ENCODE peak calls at places on chromosome 21, in six cellular contexts. G is neural progenitor cell, Q is PC-3, A is GM23338, M is PC-9, B is MM.1S. P is an unnamed sample.
A peak's percentile ranks its signal among the peaks of the same experiment; 100 is the strongest.

GRCh38 chr21:14353712-14354111 is 29.2 kb downstream of the HSPA13 start:
- DNase-seq in B (no peak), A (peak; percentile 8), M (no peak), Q (no peak), G (no peak), P (no peak)

GRCh38 chr21:29187939-29188338 is 57.5 kb downstream of the MAP3K7CL start:
- DNase-seq in Q (peak; percentile 94), M (peak; percentile 81), G (no peak), A (no peak), B (no peak), P (peak; percentile 94)

GRCh38 chr21:44263221-44263671 is 1.5 kb upstream of the DNMT3L start:
- DNase-seq in M (no peak), A (peak; percentile 52), Q (no peak), G (peak; percentile 80), B (no peak), P (no peak)

GRCh38 chr21:46208761-46209721 is 19.5 kb downstream of the LSS start:
- DNase-seq in B (no peak), Q (no peak), A (no peak), G (no peak), M (no peak), P (no peak)

GRCh38 chr21:28336299-28336698 is 656.4 kb downstream of the LTN1 start:
- DNase-seq in A (peak; percentile 70), G (peak; percentile 49), Q (peak; percentile 76), M (no peak), B (peak; percentile 48), P (peak; percentile 87)

GRCh38 chr21:43367296-43367695 is 59.6 kb downstream of the SIK1 start:
- DNase-seq in A (no peak), B (no peak), G (no peak), Q (no peak), M (no peak), P (no peak)

GRCh38 chr21:46045154-46045553 is 52.8 kb upstream of the COL6A2 start:
- DNase-seq in A (no peak), Q (no peak), G (no peak), B (no peak), M (no peak), P (no peak)

GRCh38 chr21:16186742-16187141 is 457.0 kb downstream of the USP25 start:
- DNase-seq in G (no peak), B (no peak), Q (no peak), M (no peak), A (no peak), P (no peak)

GRCh38 chr21:15289896-15290841 is 225.4 kb upstream of the NRIP1 start:
- DNase-seq in A (peak; percentile 86), G (peak; percentile 87), Q (no peak), M (no peak), B (peak; percentile 91), P (peak; percentile 8)

GRCh38 chr21:40680311-40680710 is 166.6 kb downstream of the DSCAM start:
- DNase-seq in Q (no peak), B (peak; percentile 79), G (peak; percentile 13), M (no peak), A (no peak), P (no peak)

GRCh38 chr21:14453339-14453738 is 70.4 kb upstream of the HSPA13 start:
- DNase-seq in B (peak; percentile 85), M (no peak), A (no peak), G (no peak), Q (no peak), P (no peak)

GRCh38 chr21:27268290-27268689 is 301.4 kb upstream of the ADAMTS5 start:
- DNase-seq in A (no peak), Q (no peak), M (no peak), B (no peak), G (no peak), P (peak; percentile 65)

GRCh38 chr21:26120833-26121232 is 49.7 kb downstream of the APP start:
- DNase-seq in Q (no peak), G (no peak), B (no peak), M (no peak), A (peak; percentile 72), P (no peak)

GRCh38 chr21:29230541-29231275 is 68.0 kb upstream of the BACH1 start:
- DNase-seq in G (no peak), B (no peak), A (no peak), M (no peak), Q (no peak), P (peak; percentile 68)

GRCh38 chr21:28884976-28885852 is 107.5 kb downstream of the LTN1 start:
- DNase-seq in Q (peak; percentile 96), B (peak; percentile 91), A (peak; percentile 83), M (peak; percentile 63), G (peak; percentile 89), P (peak; percentile 96)

GRCh38 chr21:44568667-44569556 is 4.6 kb upstream of the KRTAP10-4 start:
- DNase-seq in M (no peak), A (no peak), B (no peak), G (no peak), Q (no peak), P (no peak)

GRCh38 chr21:44521928-44522752 is 17.9 kb downstream of the KRTAP10-1 start:
- DNase-seq in B (no peak), A (no peak), M (no peak), Q (no peak), G (no peak), P (no peak)

GRCh38 chr21:43936186-43936967 is 71.4 kb downstream of the AGPAT3 start:
- DNase-seq in Q (no peak), B (no peak), G (no peak), M (no peak), A (no peak), P (peak; percentile 61)

GRCh38 chr21:44487831-44488230 is 32.5 kb downstream of the LRRC3 start:
- DNase-seq in A (peak; percentile 82), B (no peak), M (no peak), Q (peak; percentile 65), G (peak; percentile 45), P (peak; percentile 53)

GRCh38 chr21:43916691-43917514 is 51.9 kb downstream of the AGPAT3 start:
- DNase-seq in M (no peak), Q (no peak), B (peak; percentile 83), A (no peak), G (no peak), P (peak; percentile 54)

GRCh38 chr21:16194851-16195251 is 465.1 kb downstream of the USP25 start:
- DNase-seq in A (no peak), M (no peak), B (peak; percentile 44), Q (no peak), G (peak; percentile 3), P (peak; percentile 45)

GRCh38 chr21:27764056-27764455 is 797.2 kb upstream of the ADAMTS5 start:
- DNase-seq in B (no peak), A (no peak), M (no peak), G (no peak), Q (no peak), P (no peak)

GRCh38 chr21:14740692-14741091 is 194.6 kb upstream of the SAMSN1 start:
- DNase-seq in A (no peak), M (no peak), B (no peak), G (no peak), Q (peak; percentile 73), P (peak; percentile 2)

GRCh38 chr21:43893536-43894205 is 28.6 kb downstream of the AGPAT3 start:
- DNase-seq in A (no peak), Q (no peak), M (no peak), G (no peak), B (no peak), P (no peak)

GRCh38 chr21:28636988-28637691 is 355.5 kb downstream of the LTN1 start:
- DNase-seq in G (no peak), B (no peak), Q (peak; percentile 96), M (peak; percentile 68), A (no peak), P (peak; percentile 81)

DNA sequence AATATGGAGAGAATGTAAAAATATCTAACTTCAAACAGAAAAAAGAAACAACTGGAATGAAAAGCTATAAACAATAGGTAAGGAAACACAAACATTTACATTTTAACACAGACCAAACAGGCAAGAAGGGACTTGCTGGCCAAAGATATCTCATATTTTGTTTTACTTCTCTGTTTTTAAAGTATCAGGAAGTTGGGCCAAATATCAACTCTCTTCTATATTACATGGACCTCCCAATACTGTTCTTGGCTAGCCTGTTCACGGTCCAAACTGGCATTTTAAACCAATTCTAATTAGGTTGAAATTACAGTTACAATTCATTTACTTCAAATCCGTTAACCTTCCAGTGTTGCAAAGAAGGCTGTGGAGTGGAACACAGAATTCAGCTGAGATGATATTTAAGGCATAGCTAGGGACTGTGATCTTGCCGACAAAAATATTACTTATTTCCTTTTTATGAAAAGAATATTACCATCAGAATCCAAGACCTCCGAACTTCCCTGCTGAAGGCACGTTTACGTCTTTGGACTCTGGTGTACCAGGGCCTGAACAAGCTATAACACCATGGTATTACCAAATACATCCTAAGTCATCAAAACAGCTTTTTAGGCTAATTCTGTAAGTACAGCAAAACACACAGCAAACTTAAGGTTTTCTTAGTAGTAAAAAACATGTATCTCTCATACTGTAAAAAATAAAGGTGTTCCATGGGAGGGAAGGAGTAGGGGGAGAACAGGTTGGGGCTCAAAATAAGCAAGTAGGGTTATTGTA is 165.4 kb downstream of the RUNX1 start:
- DNase-seq in M (no peak), Q (peak; percentile 29), G (no peak), A (no peak), B (no peak), P (no peak)
- H3F3A ChIP-seq in M (peaks cover 65% of the 10 kb centered on the region), Q (peaks cover 41% of the 10 kb centered on the region), G (peaks cover 23% of the 10 kb centered on the region), A (peaks cover 18% of the 10 kb centered on the region), B (peaks cover 31% of the 10 kb centered on the region), P (peaks cover 76% of the 10 kb centered on the region)

DNA sequence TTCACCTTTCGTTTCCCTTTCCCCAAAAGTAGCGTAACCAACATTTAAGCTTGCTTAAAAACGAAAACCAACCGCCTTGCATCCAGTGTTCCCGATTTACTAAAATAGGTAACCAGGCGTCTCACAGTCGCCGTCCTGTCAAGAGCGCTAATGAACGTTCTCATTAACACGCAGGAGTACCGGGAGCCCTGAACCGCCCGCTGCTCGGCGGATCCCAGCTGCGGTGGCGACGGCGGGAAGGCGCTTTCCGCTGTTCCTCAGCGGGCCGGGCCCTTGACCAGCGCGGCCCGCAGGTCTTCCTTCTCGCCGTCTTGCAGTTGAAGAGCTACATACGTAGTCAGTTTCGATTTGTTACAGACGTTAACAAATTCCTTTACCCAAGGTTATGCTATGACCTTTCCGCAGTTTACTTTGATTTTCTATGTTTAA is 2.0 kb downstream of the OLIG1 start:
- DNase-seq in B (peak; percentile 66), G (peak; percentile 59), A (peak; percentile 60), M (no peak), Q (no peak), P (peak; percentile 31)
- TF ChIP-seq EZH2 in B (no peak), G (peak; percentile 99), A (peak; percentile 94), M (no peak), Q (no peak), P (peak; percentile 95)

DNA sequence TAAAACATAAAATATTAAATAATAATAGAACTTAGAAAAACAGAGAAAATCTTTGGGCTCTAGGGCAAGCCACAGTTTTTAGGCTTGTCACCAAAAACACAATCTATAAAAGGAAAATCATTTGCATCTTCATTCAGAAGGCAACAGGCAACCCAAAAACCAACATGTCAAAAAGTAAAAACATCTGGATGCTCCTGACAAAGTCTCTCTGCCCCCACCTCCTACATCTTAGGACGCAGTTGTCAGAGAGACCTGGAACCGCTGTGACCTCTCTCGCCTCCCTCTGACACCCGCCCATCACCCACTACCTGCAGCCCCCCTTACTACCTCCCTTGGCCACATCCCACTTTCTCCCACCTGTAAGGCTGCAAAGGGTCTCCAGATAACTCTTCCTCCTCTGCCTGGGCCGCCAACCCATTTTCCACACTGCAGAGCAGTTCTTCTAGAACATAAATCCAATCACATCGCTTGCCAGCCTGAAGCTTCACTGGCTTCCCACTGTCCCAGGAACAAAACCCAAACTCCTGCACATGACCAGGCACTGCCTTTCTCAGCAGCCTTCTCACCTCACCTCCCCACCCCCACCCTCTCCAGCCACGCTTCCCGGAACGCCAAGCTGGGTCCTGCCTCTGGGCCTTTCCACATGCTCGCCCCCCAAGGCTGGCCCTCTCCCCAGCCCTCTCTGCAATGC is 14.7 kb downstream of the PRDM15 start:
- DNase-seq in Q (no peak), M (no peak), B (peak; percentile 43), G (no peak), A (no peak), P (no peak)
- H3F3A ChIP-seq in Q (no peaks in the 10 kb centered on the region), M (no peaks in the 10 kb centered on the region), B (peaks cover 45% of the 10 kb centered on the region), G (no peaks in the 10 kb centered on the region), A (no peaks in the 10 kb centered on the region), P (peaks cover 9% of the 10 kb centered on the region)

GRCh38 chr21:41766051-41766882 is 585 bp downstream of the RIPK4 start:
- DNase-seq in M (no peak), Q (no peak), G (peak; percentile 70), B (no peak), A (no peak), P (peak; percentile 37)
- TF ChIP-seq EZH2 in M (no peak), Q (no peak), G (peak; percentile 97), B (no peak), A (peak; percentile 45), P (no peak)

P was measured in GM23248.